ENCODE peak calls at places on chromosomes 11 and 22, in nine cellular contexts. Q, B, U, M, G, S, R, E and X are unnamed samples.

GRCh38 chr11:102109896-102110760 is at the start of gene YAP1:
- DNase-seq in M (peak), Q (peak), S (peak), G (peak), B (peak), U (peak), E (peak), R (peak), X (peak)

GRCh38 chr22:27978875-27979274 is 59.8 kb upstream of the PITPNB start:
- DNase-seq in G (no peak), R (peak), B (no peak), S (no peak), Q (no peak), E (no peak), M (no peak), U (no peak), X (no peak)

GRCh38 chr11:93591247-93591898 is 48.2 kb upstream of the SMCO4 start:
- DNase-seq in U (no peak), E (peak), M (no peak), R (no peak), G (no peak), B (no peak), Q (no peak), S (no peak), X (no peak)

GRCh38 chr11:119297938-119298337 is 19.0 kb downstream of the MCAM start:
- DNase-seq in R (no peak), Q (no peak), U (no peak), G (no peak), E (no peak), S (no peak), M (no peak), B (no peak), X (no peak)

GRCh38 chr11:83566948-83567347 is 280.8 kb upstream of the CCDC90B start:
- DNase-seq in U (no peak), B (no peak), E (peak), S (no peak), R (no peak), Q (peak), M (no peak), G (no peak), X (no peak)

GRCh38 chr11:104858882-104859735 is 39.2 kb downstream of the CASP12 start:
- DNase-seq in M (peak), R (peak), B (no peak), E (no peak), Q (no peak), U (no peak), S (no peak), G (no peak), X (no peak)

GRCh38 chr11:130726234-130726559 is 190.1 kb downstream of the SNX19 start:
- DNase-seq in U (peak), G (no peak), M (no peak), E (peak), R (no peak), B (no peak), Q (no peak), S (no peak), X (no peak)

GRCh38 chr11:119365071-119365591 is 16.4 kb downstream of the USP2 start:
- DNase-seq in E (no peak), S (no peak), B (no peak), Q (peak), M (no peak), R (no peak), U (no peak), G (no peak), X (no peak)

GRCh38 chr11:46291441-46292143 is 14.1 kb downstream of the CREB3L1 start:
- DNase-seq in E (peak), G (no peak), S (peak), M (no peak), B (no peak), U (no peak), R (no peak), Q (peak), X (no peak)

GRCh38 chr22:48254311-48254873 is 1491.9 kb downstream of the TBC1D22A start:
- DNase-seq in E (no peak), U (peak), S (no peak), Q (no peak), M (no peak), B (no peak), R (no peak), G (no peak), X (no peak)

GRCh38 chr22:36332623-36333331 is 55.0 kb downstream of the MYH9 start:
- DNase-seq in E (peak), B (no peak), S (peak), G (peak), Q (peak), R (no peak), U (peak), M (peak), X (no peak)

GRCh38 chr11:105673089-105673488 is 63.2 kb downstream of the GRIA4 start:
- DNase-seq in G (peak), U (peak), M (peak), S (peak), R (no peak), E (peak), Q (no peak), B (no peak), X (no peak)

GRCh38 chr22:19120829-19121630 is 1.2 kb downstream of the DGCR2 start:
- DNase-seq in U (peak), E (peak), G (no peak), R (no peak), M (peak), B (no peak), S (peak), Q (peak), X (no peak)

GRCh38 chr11:7967826-7968225 is 2.6 kb upstream of the NLRP10 start:
- DNase-seq in U (no peak), B (no peak), E (no peak), M (no peak), R (no peak), Q (peak), S (no peak), G (no peak), X (no peak)

GRCh38 chr11:76185511-76185910 is 20.8 kb downstream of the WNT11 start:
- DNase-seq in Q (no peak), U (no peak), G (no peak), R (no peak), E (no peak), B (no peak), S (no peak), M (no peak), X (no peak)

GRCh38 chr11:78168539-78169477 is 19.6 kb downstream of the KCTD21 start:
- DNase-seq in M (no peak), E (peak), G (no peak), B (peak), S (peak), R (no peak), U (peak), Q (peak), X (no peak)

GRCh38 chr11:9396752-9397151 is 12.3 kb downstream of the IPO7 start:
- DNase-seq in G (no peak), R (no peak), E (no peak), S (no peak), B (no peak), Q (no peak), U (no peak), M (no peak), X (no peak)

GRCh38 chr11:31262761-31263160 is 106.8 kb downstream of the DCDC1 start:
- DNase-seq in S (no peak), R (no peak), E (peak), B (no peak), G (no peak), Q (peak), M (no peak), U (no peak), X (no peak)

GRCh38 chr11:125948278-125949051 is 2.6 kb downstream of the VSIG10L2 start:
- DNase-seq in S (no peak), G (no peak), R (no peak), B (no peak), Q (no peak), U (no peak), E (no peak), M (no peak), X (no peak)

GRCh38 chr11:59181746-59182456 is 10.0 kb downstream of the DTX4 start:
- DNase-seq in G (no peak), E (no peak), U (no peak), M (no peak), R (no peak), Q (no peak), S (no peak), B (no peak), X (no peak)
- TF ChIP-seq CTCF in G (no peak), E (no peak), U (no peak), M (no peak), R (no peak), Q (no peak), S (no peak), B (no peak), X (no peak)

GRCh38 chr11:60378359-60378758 is at the start of gene MS4A7:
- DNase-seq in U (no peak), G (no peak), S (no peak), E (no peak), B (no peak), Q (no peak), M (no peak), R (peak), X (no peak)

GRCh38 chr11:60372767-60373166 is 5.6 kb upstream of the MS4A7 start:
- DNase-seq in S (no peak), Q (no peak), E (no peak), R (no peak), B (no peak), M (no peak), G (no peak), U (no peak), X (no peak)

GRCh38 chr11:60371854-60372253 is 6.5 kb upstream of the MS4A7 start:
- DNase-seq in U (no peak), R (no peak), M (no peak), B (no peak), S (no peak), Q (no peak), G (no peak), E (no peak), X (no peak)

GRCh38 chr11:60376601-60377000 is 1.7 kb upstream of the MS4A7 start:
- DNase-seq in G (no peak), B (no peak), U (no peak), Q (no peak), M (no peak), E (no peak), R (no peak), S (no peak), X (no peak)

DNA sequence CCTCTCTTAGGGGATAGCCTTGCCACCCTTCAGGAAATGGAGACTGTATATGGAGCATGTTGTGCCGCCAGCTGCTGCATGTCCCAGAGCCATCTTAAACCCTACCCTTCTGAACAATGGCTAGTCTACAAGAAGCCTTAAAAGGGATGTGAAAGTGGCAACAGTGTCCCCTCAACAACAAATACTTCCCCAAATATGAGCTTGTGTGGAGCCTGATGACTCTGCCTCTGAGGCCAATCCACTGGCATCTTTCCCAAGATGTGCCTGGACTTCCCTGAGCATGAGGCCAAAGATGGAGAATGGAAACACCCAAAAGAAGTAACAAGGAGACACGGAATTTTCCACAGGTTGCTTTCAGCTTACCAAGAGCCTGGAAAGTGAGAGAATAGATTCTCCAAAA is 595 bp upstream of the MS4A7 start:
- DNase-seq in M (no peak), U (no peak), B (no peak), S (no peak), G (no peak), R (peak), E (no peak), Q (no peak), X (no peak)
- TF ChIP-seq CTCF in M (no peak), U (no peak), B (no peak), S (no peak), G (no peak), R (no peak), E (no peak), Q (no peak), X (no peak)

DNA sequence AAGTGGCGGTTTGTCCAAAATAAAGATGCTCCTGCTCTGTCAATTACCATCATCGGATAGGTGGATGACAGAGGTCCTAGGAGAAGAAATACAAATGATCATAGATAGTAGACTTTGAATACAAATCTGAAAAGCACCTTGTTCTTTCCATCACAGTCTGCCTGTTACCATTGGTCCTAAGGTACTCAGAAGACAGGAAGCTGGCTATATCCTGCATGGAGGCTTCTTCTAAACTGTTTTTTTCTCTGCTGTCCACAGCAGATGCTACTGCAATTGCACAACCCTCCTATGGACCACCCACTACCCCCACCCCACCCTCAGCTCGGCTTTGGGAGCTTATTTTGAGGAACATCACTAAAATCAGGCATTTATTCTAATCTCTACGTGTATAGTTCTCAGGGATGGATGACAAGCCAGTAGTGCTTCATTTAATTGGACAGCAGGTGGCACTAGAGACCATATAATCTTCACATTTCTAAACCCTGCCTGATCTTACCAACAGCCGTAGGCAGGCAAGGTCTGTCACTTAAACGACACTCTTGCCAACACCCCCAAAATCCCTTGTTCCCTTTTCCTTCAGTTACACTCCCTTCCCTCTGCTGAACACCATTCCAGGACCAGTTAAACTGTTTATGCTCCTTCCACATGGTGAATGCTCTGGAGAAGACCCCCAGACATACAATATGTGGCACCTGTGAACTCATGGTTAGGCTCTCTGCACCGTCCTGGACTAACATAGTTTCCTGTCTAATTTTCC is 6.6 kb upstream of the PTS start:
- DNase-seq in B (no peak), M (peak), E (peak), U (peak), G (no peak), Q (peak), R (peak), S (peak), X (no peak)
- TF ChIP-seq CTCF in B (peak), M (peak), E (peak), U (peak), G (peak), Q (peak), R (peak), S (peak), X (peak)

GRCh38 chr22:39315389-39315788 is 4.0 kb downstream of the RPL3 start:
- DNase-seq in B (no peak), S (no peak), M (no peak), Q (no peak), G (no peak), R (no peak), U (no peak), E (peak), X (no peak)

GRCh38 chr22:39316440-39317083 is 2.9 kb downstream of the RPL3 start:
- DNase-seq in U (peak), E (peak), G (peak), B (no peak), R (peak), Q (peak), S (peak), M (peak), X (no peak)

GRCh38 chr22:39313258-39314001 is 6.0 kb downstream of the RPL3 start:
- DNase-seq in G (no peak), B (no peak), R (no peak), U (no peak), M (no peak), S (no peak), E (no peak), Q (no peak), X (no peak)

GRCh38 chr22:39312410-39312809 is 7.0 kb downstream of the RPL3 start:
- DNase-seq in M (peak), Q (no peak), B (no peak), G (no peak), S (no peak), E (no peak), U (no peak), R (no peak), X (no peak)

DNA sequence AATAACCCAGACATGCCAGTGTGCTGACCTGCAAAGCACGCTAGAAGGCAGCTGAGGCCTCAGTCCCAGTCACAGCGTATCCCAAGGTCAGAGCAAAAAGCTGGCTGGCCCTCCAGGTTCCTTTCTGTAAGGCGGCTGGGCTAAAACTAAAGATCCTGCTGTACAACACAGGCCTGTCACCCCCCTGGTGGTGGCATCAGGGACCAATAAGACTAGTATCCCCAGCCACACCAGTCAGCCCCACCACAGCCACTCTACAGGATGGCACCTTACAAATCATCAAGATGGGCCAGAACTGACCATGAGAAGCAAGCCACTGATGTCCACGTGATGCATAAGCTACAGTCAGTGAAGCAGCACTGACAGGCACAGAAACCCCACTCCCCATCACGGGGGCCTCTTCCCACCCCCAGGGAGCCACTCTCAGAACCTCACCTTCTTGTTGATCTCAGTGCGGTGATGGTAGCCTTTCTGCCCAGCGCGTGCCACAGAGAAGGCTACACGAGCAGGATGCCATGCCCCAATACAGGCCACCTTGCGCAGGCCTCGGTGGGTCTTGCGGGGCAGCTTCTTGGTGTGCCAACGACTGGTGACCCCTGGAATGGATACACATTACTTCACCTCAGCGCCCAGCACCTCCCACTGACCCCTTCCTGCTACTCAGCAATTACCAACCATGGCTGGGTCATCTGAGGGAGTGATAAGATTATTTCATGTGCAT is 5.0 kb downstream of the RPL3 start:
- DNase-seq in E (no peak), M (peak), B (no peak), S (no peak), R (no peak), U (no peak), Q (peak), G (no peak), X (no peak)
- TF ChIP-seq CTCF in E (no peak), M (no peak), B (peak), S (peak), R (no peak), U (no peak), Q (peak), G (no peak), X (peak)

GRCh38 chr22:25774575-25775026 is 32.6 kb downstream of the MYO18B start:
- DNase-seq in U (no peak), M (peak), B (no peak), G (peak), Q (no peak), R (no peak), S (no peak), E (no peak), X (no peak)
- TF ChIP-seq CTCF in U (no peak), M (peak), B (no peak), G (peak), Q (peak), R (peak), S (peak), E (peak), X (peak)

DNA sequence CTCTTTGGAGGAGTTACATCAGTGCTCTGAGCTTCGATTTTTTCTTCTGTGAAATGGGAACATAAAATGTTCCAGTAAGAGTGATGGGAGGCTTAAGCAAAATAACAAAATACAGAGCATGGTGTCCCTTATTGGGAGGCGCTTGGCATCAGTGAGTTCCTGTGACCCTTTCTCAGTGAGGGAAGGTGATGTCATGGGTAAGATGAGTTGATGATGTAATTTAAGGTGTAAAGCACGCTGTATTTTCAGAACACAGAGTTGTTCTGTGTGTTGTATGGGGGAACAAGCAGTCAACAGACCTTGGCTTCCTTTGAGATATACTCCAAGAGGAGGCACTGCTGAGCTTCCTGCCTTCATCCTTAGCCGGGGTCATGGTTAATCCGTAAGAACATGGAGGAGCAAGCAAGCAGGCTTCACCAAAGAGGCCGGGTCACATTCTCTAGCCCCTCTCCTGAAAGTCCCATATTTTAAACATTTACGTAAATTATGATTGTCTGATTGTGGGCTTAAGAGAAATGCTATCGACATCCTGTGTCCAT is 266.7 kb downstream of the LARGE1 start:
- DNase-seq in U (no peak), R (no peak), Q (no peak), M (no peak), B (no peak), E (no peak), G (no peak), S (no peak), X (no peak)
- TF ChIP-seq CTCF in U (no peak), R (no peak), Q (no peak), M (no peak), B (no peak), E (no peak), G (no peak), S (no peak), X (no peak)

GRCh38 chr11:134611537-134611936 is 199.5 kb upstream of the B3GAT1 start:
- DNase-seq in Q (no peak), B (no peak), S (no peak), M (no peak), R (no peak), E (no peak), U (no peak), G (no peak), X (no peak)
- TF ChIP-seq CTCF in Q (no peak), B (no peak), S (no peak), M (no peak), R (no peak), E (no peak), U (no peak), G (no peak), X (no peak)